ENCODE peak calls at places on chromosomes 1 and 21, in eight cellular contexts. One of them, this sample, is unnamed. For H3K9me3, the result is how much of the 10 kb centered on the place peaks cover.

GRCh38 chr1:183721041-183721440 is 67.9 kb upstream of the APOBEC4 start:
- DNase-seq in fibroblast of lung: no peak
- DNase-seq in CD8-positive, alpha-beta T cell: no peak
- DNase-seq in stomach: no peak
- DNase-seq in WERI-Rb-1: no peak
- DNase-seq in psoas muscle: no peak
- DNase-seq in AG04450: no peak
- DNase-seq in gastrocnemius medialis: no peak
- DNase-seq in this sample: no peak

GRCh38 chr1:42333662-42334239 is 1.3 kb downstream of the FOXJ3 start:
- DNase-seq in stomach: no peak
- DNase-seq in psoas muscle: no peak
- DNase-seq in fibroblast of lung: no peak
- DNase-seq in WERI-Rb-1: no peak
- DNase-seq in CD8-positive, alpha-beta T cell: no peak
- DNase-seq in gastrocnemius medialis: no peak
- DNase-seq in AG04450: no peak
- DNase-seq in this sample: no peak

GRCh38 chr1:182520746-182521145 is 68.3 kb downstream of the RNASEL start:
- DNase-seq in CD8-positive, alpha-beta T cell: no peak
- DNase-seq in WERI-Rb-1: no peak
- DNase-seq in fibroblast of lung: no peak
- DNase-seq in AG04450: no peak
- DNase-seq in stomach: no peak
- DNase-seq in psoas muscle: no peak
- DNase-seq in gastrocnemius medialis: no peak
- DNase-seq in this sample: no peak

GRCh38 chr1:221522440-221523050 is 219.3 kb downstream of the DUSP10 start:
- DNase-seq in stomach: no peak
- DNase-seq in WERI-Rb-1: no peak
- DNase-seq in psoas muscle: no peak
- DNase-seq in AG04450: no peak
- DNase-seq in CD8-positive, alpha-beta T cell: no peak
- DNase-seq in gastrocnemius medialis: no peak
- DNase-seq in fibroblast of lung: peak
- DNase-seq in this sample: no peak

GRCh38 chr1:6762060-6762459 is 23.2 kb upstream of the CAMTA1 start:
- DNase-seq in gastrocnemius medialis: no peak
- DNase-seq in psoas muscle: no peak
- DNase-seq in WERI-Rb-1: no peak
- DNase-seq in CD8-positive, alpha-beta T cell: no peak
- DNase-seq in stomach: no peak
- DNase-seq in AG04450: no peak
- DNase-seq in fibroblast of lung: no peak
- DNase-seq in this sample: no peak

GRCh38 chr1:221169447-221169889 is 290.2 kb downstream of the HLX start:
- DNase-seq in WERI-Rb-1: peak
- DNase-seq in gastrocnemius medialis: no peak
- DNase-seq in stomach: no peak
- DNase-seq in AG04450: peak
- DNase-seq in psoas muscle: no peak
- DNase-seq in fibroblast of lung: peak
- DNase-seq in CD8-positive, alpha-beta T cell: no peak
- DNase-seq in this sample: no peak

GRCh38 chr1:26542781-26543443 is 13.4 kb downstream of the RPS6KA1 start:
- DNase-seq in WERI-Rb-1: no peak
- DNase-seq in stomach: no peak
- DNase-seq in fibroblast of lung: no peak
- DNase-seq in psoas muscle: no peak
- DNase-seq in AG04450: no peak
- DNase-seq in gastrocnemius medialis: no peak
- DNase-seq in CD8-positive, alpha-beta T cell: no peak
- DNase-seq in this sample: no peak

GRCh38 chr1:183282101-183282855 is 96.2 kb downstream of the LAMC2 start:
- DNase-seq in gastrocnemius medialis: no peak
- DNase-seq in AG04450: no peak
- DNase-seq in CD8-positive, alpha-beta T cell: no peak
- DNase-seq in stomach: no peak
- DNase-seq in psoas muscle: no peak
- DNase-seq in WERI-Rb-1: no peak
- DNase-seq in fibroblast of lung: no peak
- DNase-seq in this sample: no peak

GRCh38 chr1:59057211-59057694 is 239.6 kb upstream of the FGGY start:
- DNase-seq in psoas muscle: peak
- DNase-seq in gastrocnemius medialis: peak
- DNase-seq in AG04450: peak
- DNase-seq in WERI-Rb-1: no peak
- DNase-seq in CD8-positive, alpha-beta T cell: no peak
- DNase-seq in stomach: peak
- DNase-seq in fibroblast of lung: peak
- DNase-seq in this sample: no peak

GRCh38 chr1:11321656-11322491 is 48.9 kb downstream of the UBIAD1 start:
- DNase-seq in CD8-positive, alpha-beta T cell: no peak
- DNase-seq in psoas muscle: no peak
- DNase-seq in fibroblast of lung: no peak
- DNase-seq in stomach: no peak
- DNase-seq in gastrocnemius medialis: no peak
- DNase-seq in WERI-Rb-1: no peak
- DNase-seq in AG04450: no peak
- DNase-seq in this sample: no peak

GRCh38 chr1:162285149-162285561 is 91.5 kb downstream of the SPATA46 start:
- DNase-seq in AG04450: no peak
- DNase-seq in psoas muscle: no peak
- DNase-seq in CD8-positive, alpha-beta T cell: no peak
- DNase-seq in fibroblast of lung: peak
- DNase-seq in WERI-Rb-1: no peak
- DNase-seq in gastrocnemius medialis: no peak
- DNase-seq in stomach: peak
- DNase-seq in this sample: no peak

GRCh38 chr1:231983266-231984193 is 356.9 kb downstream of the DISC1 start:
- DNase-seq in fibroblast of lung: no peak
- DNase-seq in psoas muscle: no peak
- DNase-seq in AG04450: no peak
- DNase-seq in CD8-positive, alpha-beta T cell: no peak
- DNase-seq in gastrocnemius medialis: no peak
- DNase-seq in stomach: no peak
- DNase-seq in WERI-Rb-1: no peak
- DNase-seq in this sample: no peak

GRCh38 chr1:57163332-57163731 is 197.5 kb upstream of the C8B start:
- DNase-seq in fibroblast of lung: no peak
- DNase-seq in CD8-positive, alpha-beta T cell: no peak
- DNase-seq in psoas muscle: no peak
- DNase-seq in stomach: no peak
- DNase-seq in AG04450: no peak
- DNase-seq in gastrocnemius medialis: no peak
- DNase-seq in WERI-Rb-1: no peak
- DNase-seq in this sample: no peak

GRCh38 chr21:43305336-43305665 is 121.6 kb downstream of the SIK1 start:
- DNase-seq in CD8-positive, alpha-beta T cell: no peak
- DNase-seq in gastrocnemius medialis: no peak
- DNase-seq in WERI-Rb-1: no peak
- DNase-seq in psoas muscle: no peak
- DNase-seq in fibroblast of lung: no peak
- DNase-seq in AG04450: no peak
- DNase-seq in stomach: no peak
- DNase-seq in this sample: peak

GRCh38 chr1:68015369-68015768 is 35.1 kb downstream of the DIRAS3 start:
- DNase-seq in gastrocnemius medialis: no peak
- DNase-seq in stomach: no peak
- DNase-seq in CD8-positive, alpha-beta T cell: no peak
- DNase-seq in fibroblast of lung: peak
- DNase-seq in psoas muscle: no peak
- DNase-seq in AG04450: no peak
- DNase-seq in WERI-Rb-1: no peak
- DNase-seq in this sample: no peak

GRCh38 chr1:23854568-23854967 is 13.5 kb downstream of the FUCA1 start:
- DNase-seq in gastrocnemius medialis: no peak
- DNase-seq in AG04450: no peak
- DNase-seq in stomach: no peak
- DNase-seq in WERI-Rb-1: peak
- DNase-seq in psoas muscle: no peak
- DNase-seq in CD8-positive, alpha-beta T cell: no peak
- DNase-seq in fibroblast of lung: no peak
- DNase-seq in this sample: no peak

GRCh38 chr1:113871597-113872113 is at the start of gene PTPN22:
- DNase-seq in CD8-positive, alpha-beta T cell: peak
- DNase-seq in stomach: peak
- DNase-seq in WERI-Rb-1: no peak
- DNase-seq in fibroblast of lung: peak
- DNase-seq in AG04450: peak
- DNase-seq in psoas muscle: no peak
- DNase-seq in gastrocnemius medialis: peak
- DNase-seq in this sample: no peak

GRCh38 chr1:214351551-214352277 is 70.8 kb downstream of the SMYD2 start:
- DNase-seq in AG04450: no peak
- DNase-seq in fibroblast of lung: no peak
- DNase-seq in CD8-positive, alpha-beta T cell: no peak
- DNase-seq in gastrocnemius medialis: no peak
- DNase-seq in stomach: no peak
- DNase-seq in WERI-Rb-1: no peak
- DNase-seq in psoas muscle: no peak
- DNase-seq in this sample: no peak

GRCh38 chr1:36523850-36524249 is 41.1 kb upstream of the CSF3R start:
- DNase-seq in fibroblast of lung: no peak
- DNase-seq in AG04450: no peak
- DNase-seq in stomach: no peak
- DNase-seq in CD8-positive, alpha-beta T cell: no peak
- DNase-seq in gastrocnemius medialis: no peak
- DNase-seq in psoas muscle: no peak
- DNase-seq in WERI-Rb-1: no peak
- DNase-seq in this sample: no peak

GRCh38 chr21:31347435-31348032 is 3.5 kb upstream of the TIAM1 start:
- DNase-seq in fibroblast of lung: no peak
- DNase-seq in AG04450: no peak
- DNase-seq in gastrocnemius medialis: no peak
- DNase-seq in stomach: no peak
- DNase-seq in psoas muscle: no peak
- DNase-seq in WERI-Rb-1: no peak
- DNase-seq in CD8-positive, alpha-beta T cell: no peak
- DNase-seq in this sample: no peak

DNA sequence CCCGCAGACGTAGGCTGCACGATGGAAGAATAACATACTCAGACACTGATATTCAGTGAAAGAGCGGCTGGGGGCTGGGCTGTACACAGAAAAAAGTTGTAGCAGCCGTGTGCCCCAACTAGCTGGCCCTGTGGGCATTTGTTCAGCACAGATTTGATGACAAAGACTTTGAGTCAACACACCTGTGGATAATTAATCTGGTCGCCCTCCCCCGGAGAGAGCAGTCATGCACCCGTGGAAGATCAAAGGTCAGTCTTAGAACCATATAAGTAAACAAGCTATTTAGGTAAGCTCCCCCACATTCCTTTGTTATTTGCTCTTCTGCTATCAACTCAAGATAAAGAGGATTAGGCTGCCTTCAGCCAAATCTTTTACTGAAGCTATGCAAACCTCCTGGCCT is 148.4 kb upstream of the HMCN1 start:
- DNase-seq in psoas muscle: no peak
- DNase-seq in AG04450: no peak
- DNase-seq in stomach: no peak
- DNase-seq in WERI-Rb-1: no peak
- DNase-seq in fibroblast of lung: no peak
- DNase-seq in CD8-positive, alpha-beta T cell: no peak
- DNase-seq in gastrocnemius medialis: no peak
- DNase-seq in this sample: no peak
- H3K9me3 ChIP-seq in psoas muscle: under half
- H3K9me3 ChIP-seq in AG04450: under half
- H3K9me3 ChIP-seq in stomach: under half
- H3K9me3 ChIP-seq in WERI-Rb-1: under half
- H3K9me3 ChIP-seq in fibroblast of lung: under half
- H3K9me3 ChIP-seq in CD8-positive, alpha-beta T cell: under half
- H3K9me3 ChIP-seq in gastrocnemius medialis: under half
- H3K9me3 ChIP-seq in this sample: under half

GRCh38 chr1:1304331-1305299 is 3.1 kb downstream of the ACAP3 start:
- DNase-seq in gastrocnemius medialis: peak
- DNase-seq in psoas muscle: peak
- DNase-seq in WERI-Rb-1: peak
- DNase-seq in fibroblast of lung: peak
- DNase-seq in AG04450: peak
- DNase-seq in CD8-positive, alpha-beta T cell: no peak
- DNase-seq in stomach: peak
- DNase-seq in this sample: peak
- H3K4me3 ChIP-seq in gastrocnemius medialis: peak
- H3K4me3 ChIP-seq in psoas muscle: peak
- H3K4me3 ChIP-seq in WERI-Rb-1: peak
- H3K4me3 ChIP-seq in fibroblast of lung: peak
- H3K4me3 ChIP-seq in AG04450: peak
- H3K4me3 ChIP-seq in CD8-positive, alpha-beta T cell: peak
- H3K4me3 ChIP-seq in stomach: peak
- H3K4me3 ChIP-seq in this sample: peak

GRCh38 chr1:84668185-84668584 is 22.1 kb downstream of the SSX2IP start:
- DNase-seq in WERI-Rb-1: peak
- DNase-seq in stomach: no peak
- DNase-seq in CD8-positive, alpha-beta T cell: no peak
- DNase-seq in fibroblast of lung: no peak
- DNase-seq in psoas muscle: no peak
- DNase-seq in gastrocnemius medialis: no peak
- DNase-seq in AG04450: no peak
- DNase-seq in this sample: no peak
- TF ChIP-seq CTCF in WERI-Rb-1: peak
- TF ChIP-seq CTCF in stomach: no peak
- TF ChIP-seq CTCF in CD8-positive, alpha-beta T cell: no peak
- TF ChIP-seq CTCF in fibroblast of lung: peak
- TF ChIP-seq CTCF in psoas muscle: peak
- TF ChIP-seq CTCF in gastrocnemius medialis: no peak
- TF ChIP-seq CTCF in AG04450: peak
- TF ChIP-seq CTCF in this sample: peak

GRCh38 chr1:46770541-46770940 is 28.3 kb upstream of the CYP4B1 start:
- DNase-seq in AG04450: no peak
- DNase-seq in stomach: no peak
- DNase-seq in fibroblast of lung: peak
- DNase-seq in WERI-Rb-1: no peak
- DNase-seq in CD8-positive, alpha-beta T cell: no peak
- DNase-seq in gastrocnemius medialis: no peak
- DNase-seq in psoas muscle: no peak
- DNase-seq in this sample: no peak
- H3K9me3 ChIP-seq in AG04450: under half
- H3K9me3 ChIP-seq in stomach: under half
- H3K9me3 ChIP-seq in fibroblast of lung: under half
- H3K9me3 ChIP-seq in WERI-Rb-1: under half
- H3K9me3 ChIP-seq in CD8-positive, alpha-beta T cell: under half
- H3K9me3 ChIP-seq in gastrocnemius medialis: under half
- H3K9me3 ChIP-seq in psoas muscle: under half
- H3K9me3 ChIP-seq in this sample: under half

DNA sequence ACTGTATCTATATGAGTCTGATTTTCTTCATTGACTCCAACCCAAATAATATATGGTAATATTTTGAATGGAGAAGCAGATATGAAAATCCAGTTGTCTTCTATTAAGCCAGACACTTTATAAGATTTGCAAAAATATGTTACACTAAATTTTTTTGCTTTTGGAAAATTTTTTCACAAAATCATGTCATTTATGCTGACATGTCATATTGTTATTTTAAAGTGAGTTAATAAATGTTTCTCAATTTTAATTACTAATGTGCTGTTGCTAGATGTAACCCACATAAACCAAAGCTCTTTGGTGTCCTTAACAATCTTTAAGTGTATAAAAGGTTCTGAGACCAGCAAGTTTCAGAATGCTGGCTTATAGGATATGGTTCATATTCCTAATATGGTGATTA is 142.5 kb downstream of the HS2ST1 start:
- DNase-seq in fibroblast of lung: no peak
- DNase-seq in psoas muscle: no peak
- DNase-seq in AG04450: no peak
- DNase-seq in CD8-positive, alpha-beta T cell: no peak
- DNase-seq in gastrocnemius medialis: no peak
- DNase-seq in WERI-Rb-1: no peak
- DNase-seq in stomach: no peak
- DNase-seq in this sample: no peak
- H3K4me3 ChIP-seq in fibroblast of lung: no peak
- H3K4me3 ChIP-seq in psoas muscle: no peak
- H3K4me3 ChIP-seq in AG04450: no peak
- H3K4me3 ChIP-seq in CD8-positive, alpha-beta T cell: no peak
- H3K4me3 ChIP-seq in gastrocnemius medialis: no peak
- H3K4me3 ChIP-seq in WERI-Rb-1: no peak
- H3K4me3 ChIP-seq in stomach: no peak
- H3K4me3 ChIP-seq in this sample: no peak

This sample was measured in RWPE2.